ENCODE peak calls at places on chromosomes 16 and 17, in seven cellular contexts. X is Calu3, I is fibroblast of mammary gland, S is stomach, R is A673, D is dorsolateral prefrontal cortex, V is AG04450. O is an unnamed sample.

GRCh38 chr16:2089676-2090480 is 42.1 kb downstream of the TSC2 start:
- DNase-seq in X (no peak), I (no peak), S (no peak), R (no peak), D (no peak), V (no peak), O (no peak)

GRCh38 chr17:58281511-58282011 is 826 bp upstream of the MPO start:
- DNase-seq in X (no peak), I (no peak), S (no peak), R (no peak), D (no peak), V (no peak), O (no peak)

GRCh38 chr17:73379814-73380213 is 68.0 kb upstream of the CDC42EP4 start:
- DNase-seq in X (no peak), I (no peak), S (no peak), R (no peak), D (no peak), V (no peak), O (no peak)

GRCh38 chr16:15461376-15461775 is 27.0 kb downstream of the BMERB1 start:
- DNase-seq in X (no peak), I (no peak), S (no peak), R (no peak), D (no peak), V (no peak), O (no peak)

GRCh38 chr17:28282596-28282995 is 36.4 kb upstream of the TMEM97 start:
- DNase-seq in X (no peak), I (peak; percentile 95), S (no peak), R (peak; percentile 47), D (no peak), V (peak; percentile 76), O (no peak)

GRCh38 chr17:67711916-67712315 is 5.8 kb upstream of the NOL11 start:
- DNase-seq in X (no peak), I (no peak), S (no peak), R (peak; percentile 53), D (no peak), V (no peak), O (peak; percentile 41)

GRCh38 chr17:77323413-77324171 is 182.8 kb downstream of the SEC14L1 start:
- DNase-seq in X (peak; percentile 55), I (peak; percentile 79), S (peak; percentile 38), R (no peak), D (no peak), V (no peak), O (no peak)

GRCh38 chr17:78996781-78997201 is 12.8 kb downstream of the CANT1 start:
- DNase-seq in X (no peak), I (no peak), S (no peak), R (no peak), D (no peak), V (no peak), O (no peak)

GRCh38 chr17:48723555-48724239 is 712 bp downstream of the PRAC2 start:
- DNase-seq in X (peak; percentile 32), I (no peak), S (no peak), R (peak; percentile 87), D (no peak), V (no peak), O (no peak)

GRCh38 chr17:29613371-29613837 is 9.3 kb downstream of the CORO6 start:
- DNase-seq in X (no peak), I (peak; percentile 86), S (peak; percentile 93), R (no peak), D (peak; percentile 93), V (no peak), O (no peak)

GRCh38 chr16:57623251-57624043 is 5.0 kb upstream of the ADGRG1 start:
- DNase-seq in X (peak; percentile 93), I (peak; percentile 54), S (peak; percentile 78), R (peak; percentile 46), D (peak; percentile 90), V (no peak), O (no peak)

GRCh38 chr17:77721823-77722160 is 236.7 kb upstream of the TNRC6C start:
- DNase-seq in X (no peak), I (no peak), S (no peak), R (no peak), D (no peak), V (no peak), O (no peak)

GRCh38 chr16:67907397-67907796 is 14.3 kb downstream of the PSKH1 start:
- DNase-seq in X (no peak), I (no peak), S (no peak), R (no peak), D (no peak), V (no peak), O (no peak)

GRCh38 chr16:65117701-65118448 is 4.0 kb downstream of the CDH11 start:
- DNase-seq in X (peak; percentile 54), I (peak; percentile 87), S (peak; percentile 43), R (peak; percentile 91), D (peak; percentile 80), V (peak; percentile 75), O (no peak)

GRCh38 chr16:11361751-11362742 is 16.8 kb downstream of the RMI2 start:
- DNase-seq in X (no peak), I (peak; percentile 69), S (no peak), R (peak; percentile 73), D (no peak), V (no peak), O (no peak)

GRCh38 chr16:9002042-9002441 is 38.3 kb upstream of the USP7 start:
- DNase-seq in X (no peak), I (no peak), S (no peak), R (no peak), D (no peak), V (no peak), O (no peak)

GRCh38 chr17:17527534-17527933 is 31.3 kb upstream of the RASD1 start:
- DNase-seq in X (no peak), I (no peak), S (no peak), R (no peak), D (no peak), V (no peak), O (no peak)

GRCh38 chr17:69762766-69763165 is 312.3 kb upstream of the KCNJ16 start:
- DNase-seq in X (no peak), I (no peak), S (no peak), R (no peak), D (no peak), V (no peak), O (no peak)

GRCh38 chr17:41338961-41339485 is 11.6 kb downstream of the KRT33A start:
- DNase-seq in X (no peak), I (no peak), S (no peak), R (no peak), D (no peak), V (no peak), O (no peak)

GRCh38 chr16:3076577-3076976 is 11.1 kb downstream of the IL32 start:
- DNase-seq in X (no peak), I (no peak), S (no peak), R (no peak), D (no peak), V (no peak), O (no peak)

GRCh38 chr17:45160505-45161287 is 979 bp upstream of the HEXIM2 start:
- DNase-seq in X (peak; percentile 87), I (peak; percentile 59), S (peak; percentile 58), R (peak; percentile 42), D (no peak), V (no peak), O (no peak)

GRCh38 chr16:13540771-13541170 is 379.2 kb upstream of the ERCC4 start:
- DNase-seq in X (no peak), I (no peak), S (no peak), R (no peak), D (no peak), V (no peak), O (no peak)

GRCh38 chr16:13543850-13544249 is 376.1 kb upstream of the ERCC4 start:
- DNase-seq in X (no peak), I (no peak), S (no peak), R (no peak), D (no peak), V (no peak), O (no peak)

DNA sequence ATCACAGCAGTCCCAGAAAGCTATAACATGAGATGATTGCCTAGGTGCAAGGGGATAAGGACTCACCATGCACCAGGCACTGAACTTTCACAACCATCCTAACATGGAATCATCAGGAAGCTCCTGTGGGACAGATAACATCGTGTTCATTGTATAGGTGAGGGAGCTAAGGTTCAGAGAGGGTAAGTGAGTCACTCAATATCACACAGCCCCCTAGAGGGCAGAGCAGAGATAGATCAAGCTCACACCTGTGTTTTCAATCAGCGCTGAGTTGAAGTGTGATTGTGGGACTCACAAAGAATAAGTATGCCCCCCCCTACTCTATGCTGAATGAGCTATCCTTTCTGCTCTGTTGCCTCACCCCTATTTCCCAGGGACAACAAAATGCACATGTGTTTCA is 377.7 kb upstream of the ERCC4 start:
- DNase-seq in X (no peak), I (no peak), S (no peak), R (no peak), D (no peak), V (no peak), O (no peak)
- TF ChIP-seq CTCF in X (no peak), I (no peak), S (no peak), R (no peak), D (no peak), V (no peak), O (no peak)

GRCh38 chr16:62870554-62870953 is 834.3 kb upstream of the CDH8 start:
- DNase-seq in X (no peak), I (no peak), S (no peak), R (no peak), D (no peak), V (no peak), O (no peak)
- TF ChIP-seq CTCF in X (no peak), I (no peak), S (no peak), R (peak; percentile 30), D (peak; percentile 65), V (no peak), O (no peak)

DNA sequence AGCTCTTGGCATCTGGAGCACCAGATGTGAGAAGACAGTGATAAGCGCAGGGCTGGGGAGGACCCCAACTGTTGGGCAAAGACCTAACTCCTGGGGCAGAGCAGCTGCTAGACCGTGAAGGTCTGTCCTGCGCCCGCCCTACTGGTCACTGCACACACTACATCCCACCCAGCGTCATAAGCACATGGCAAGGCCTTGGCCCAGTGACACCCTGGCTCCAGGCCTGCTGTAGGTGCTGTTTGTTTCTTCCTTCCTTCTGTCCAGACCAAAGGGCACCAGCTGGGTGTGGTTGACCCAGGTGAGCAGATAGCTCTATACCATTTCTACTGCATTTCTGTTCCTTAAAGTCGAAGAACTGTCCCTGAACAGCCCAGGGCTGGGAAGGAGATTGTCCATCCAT is 6.4 kb downstream of the TRPV3 start:
- DNase-seq in X (no peak), I (no peak), S (peak; percentile 42), R (no peak), D (no peak), V (no peak), O (no peak)
- TF ChIP-seq CTCF in X (no peak), I (no peak), S (no peak), R (no peak), D (no peak), V (peak; percentile 12), O (no peak)

DNA sequence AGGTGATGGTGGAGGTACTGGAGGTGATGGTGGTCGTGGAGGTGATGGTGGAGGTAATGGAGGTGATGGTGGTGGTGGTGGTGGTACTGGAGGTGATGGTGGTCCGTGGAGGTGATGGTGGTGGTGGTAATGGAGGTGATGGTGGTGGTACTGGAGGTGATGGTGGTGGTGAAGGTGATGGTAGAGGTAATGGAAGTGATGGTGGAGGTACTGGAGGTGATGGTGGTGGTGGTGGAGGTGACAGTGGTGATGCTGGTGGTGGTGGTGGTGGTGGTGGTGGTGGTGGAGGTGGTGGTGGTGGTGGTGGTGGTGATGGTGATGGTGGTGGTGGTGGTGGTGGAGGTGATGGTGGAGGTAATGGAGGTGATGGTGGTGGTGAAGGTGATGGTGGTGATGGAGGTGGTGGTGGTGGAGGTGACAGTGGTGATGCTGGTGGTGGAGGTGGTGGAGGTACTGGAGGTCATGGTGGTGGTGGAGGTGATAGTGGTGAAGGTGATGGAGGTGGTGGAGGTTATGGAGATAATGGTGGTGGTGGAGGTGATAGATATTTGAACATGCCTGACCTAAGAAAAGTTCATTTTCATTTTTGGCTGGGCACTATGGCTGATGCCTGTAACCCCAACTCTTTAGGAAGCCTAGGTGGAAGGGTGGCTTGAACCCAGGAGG is 55.0 kb downstream of the RNF213 start:
- DNase-seq in X (no peak), I (no peak), S (no peak), R (no peak), D (no peak), V (no peak), O (no peak)
- TF ChIP-seq CTCF in X (no peak), I (no peak), S (no peak), R (no peak), D (no peak), V (no peak), O (no peak)